ENCODE peak calls at places on chromosomes 1 and 21, in seven cellular contexts. C is CD4-positive, CD25-positive, alpha-beta regulatory T cell; L is pancreas; V is hepatocyte; Y is tibial nerve; G is NT2/D1; U is lower lobe of right lung. H is an unnamed sample. For H3K36me3, the result is how much of the 10 kb centered on the place peaks cover.

GRCh38 chr1:232474821-232475220 is 155.1 kb downstream of the SIPA1L2 start:
- DNase-seq in C (no peak), L (no peak), V (no peak), Y (no peak), G (no peak), U (no peak), H (no peak)

GRCh38 chr1:8422439-8423133 is 104.7 kb downstream of the SLC45A1 start:
- DNase-seq in C (peak), L (no peak), V (peak), Y (peak), G (no peak), U (no peak), H (peak)

GRCh38 chr1:175192630-175193338 is at the start of gene KIAA0040:
- DNase-seq in C (peak), L (peak), V (peak), Y (peak), G (peak), U (peak), H (peak)

GRCh38 chr1:248821101-248821500 is 4.6 kb downstream of the SH3BP5L start:
- DNase-seq in C (no peak), L (peak), V (no peak), Y (no peak), G (no peak), U (no peak), H (no peak)

GRCh38 chr21:17514124-17514481 is 1.3 kb downstream of the CXADR start:
- DNase-seq in C (no peak), L (no peak), V (peak), Y (no peak), G (peak), U (no peak), H (no peak)

GRCh38 chr1:26285366-26286063 is 5.6 kb downstream of the SH3BGRL3 start:
- DNase-seq in C (no peak), L (peak), V (no peak), Y (no peak), G (peak), U (no peak), H (no peak)

GRCh38 chr1:61004269-61005003 is 77.9 kb upstream of the NFIA start:
- DNase-seq in C (no peak), L (no peak), V (no peak), Y (no peak), G (no peak), U (no peak), H (no peak)

GRCh38 chr1:22471610-22472009 is 20.0 kb downstream of the ZBTB40 start:
- DNase-seq in C (no peak), L (no peak), V (no peak), Y (no peak), G (no peak), U (no peak), H (no peak)

DNA sequence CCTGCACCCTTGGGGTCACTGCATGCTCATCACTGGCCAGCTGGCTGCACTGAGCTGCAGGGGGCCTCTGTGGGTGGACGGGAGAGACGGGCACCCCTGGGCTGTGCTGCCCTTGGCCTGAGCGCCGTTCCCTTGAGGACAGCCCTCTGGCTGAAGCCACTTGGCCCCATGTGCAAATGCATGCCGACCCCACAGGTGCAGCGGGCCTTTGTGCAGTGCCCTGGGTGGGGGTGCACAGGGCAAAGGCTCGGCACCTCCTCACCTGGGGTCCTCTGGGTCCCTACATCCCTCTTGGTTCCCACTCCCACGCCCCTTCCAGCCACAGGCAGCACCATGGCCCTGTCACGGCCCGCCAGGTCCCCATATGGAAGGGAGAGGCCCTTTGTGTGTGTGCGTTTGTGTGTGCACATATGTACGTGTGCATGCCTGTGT is 41.3 kb downstream of the COQ8A start:
- DNase-seq in C (no peak), L (no peak), V (no peak), Y (no peak), G (no peak), U (no peak), H (no peak)
- H3K36me3 ChIP-seq in C (under half), L (half or more), V (under half), Y (under half), G (under half), U (half or more), H (under half)

DNA sequence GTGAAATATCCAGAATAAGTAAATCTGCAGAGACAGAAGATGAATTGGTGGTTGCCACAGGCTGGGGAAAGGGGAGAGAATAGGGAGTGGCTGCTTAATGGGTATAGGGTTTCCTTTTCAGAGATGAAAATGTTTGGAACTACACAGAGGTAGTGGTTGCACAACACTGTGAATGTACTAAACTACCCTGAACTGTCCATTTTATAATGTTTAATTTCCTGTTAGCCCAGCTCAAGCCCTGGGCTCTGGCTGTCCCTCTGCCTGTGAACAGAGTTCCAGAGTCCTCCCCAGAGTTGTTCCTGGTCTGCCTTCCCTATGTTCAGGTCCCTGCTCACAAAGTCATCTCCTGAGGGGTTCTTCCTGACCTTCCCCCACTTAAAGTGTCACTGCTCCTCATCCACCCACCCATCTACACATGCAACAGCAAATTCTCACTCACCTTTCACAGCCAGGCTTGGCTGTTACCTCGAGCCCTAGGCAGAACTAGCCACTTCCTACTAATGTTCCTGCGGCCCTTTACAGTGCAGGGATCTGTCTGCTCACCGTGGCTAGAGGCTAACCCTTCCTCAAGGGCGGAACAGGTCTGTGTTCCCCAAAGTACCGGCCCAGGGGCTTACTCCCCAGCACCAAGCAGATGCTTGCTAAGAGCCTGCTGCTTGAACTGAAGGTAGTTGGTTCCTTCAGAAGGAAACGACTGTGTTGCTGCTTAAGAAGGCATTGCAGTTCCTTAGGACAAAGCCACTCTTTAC is 22.4 kb downstream of the DHCR24 start:
- DNase-seq in C (no peak), L (no peak), V (no peak), Y (no peak), G (no peak), U (no peak), H (no peak)
- H3K36me3 ChIP-seq in C (under half), L (under half), V (under half), Y (under half), G (half or more), U (half or more), H (under half)

DNA sequence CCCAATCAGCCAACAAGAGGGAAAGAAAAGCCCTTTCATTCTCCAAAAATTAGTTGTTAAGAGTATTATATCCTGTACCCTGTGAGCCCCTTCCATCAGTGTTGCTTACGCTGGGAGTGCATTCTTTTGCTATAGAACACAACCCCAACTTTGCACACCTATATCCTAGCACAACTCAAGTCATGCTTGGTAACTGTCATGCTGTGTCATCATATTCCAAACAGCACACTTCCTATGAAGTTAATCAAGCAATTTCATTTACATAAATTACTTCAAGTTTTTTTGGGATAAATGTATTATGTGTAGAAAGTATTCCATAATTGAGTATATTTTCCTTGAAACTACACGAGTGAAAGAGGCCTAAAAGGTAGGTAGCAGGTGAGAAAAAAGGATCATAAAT is 20.0 kb downstream of the FUBP1 start:
- DNase-seq in C (no peak), L (no peak), V (no peak), Y (no peak), G (no peak), U (no peak), H (no peak)
- H3K36me3 ChIP-seq in C (half or more), L (half or more), V (under half), Y (under half), G (half or more), U (half or more), H (half or more)

DNA sequence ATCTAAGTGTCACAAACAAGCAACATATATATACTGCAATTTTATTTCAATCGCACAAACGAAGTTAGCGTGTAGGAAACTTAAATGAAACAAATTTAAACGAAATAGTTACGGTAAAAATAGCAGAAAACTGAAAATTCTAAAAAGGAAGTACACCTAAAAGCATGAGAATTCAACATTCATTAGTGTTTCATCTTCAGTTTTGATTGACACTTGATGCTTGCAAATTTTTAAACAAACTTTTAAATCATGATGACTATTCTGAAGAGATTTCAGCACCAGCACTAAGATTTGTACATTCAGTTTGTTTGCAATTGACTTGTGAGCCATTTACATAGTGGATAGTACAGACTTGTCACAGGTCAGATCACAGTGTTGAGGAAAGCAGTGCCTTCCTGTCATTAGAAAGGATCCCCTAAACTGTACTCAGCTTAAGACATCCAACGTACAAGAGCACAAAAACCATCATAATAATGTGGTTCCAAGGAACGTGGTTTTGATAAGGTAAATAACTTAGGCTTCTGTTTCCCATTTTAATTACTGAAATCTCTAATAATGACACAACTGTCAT is 67.0 kb upstream of the LBR start:
- DNase-seq in C (no peak), L (no peak), V (no peak), Y (no peak), G (no peak), U (no peak), H (no peak)
- H3K36me3 ChIP-seq in C (under half), L (under half), V (under half), Y (under half), G (under half), U (under half), H (under half)